ENCODE peak calls at places on chromosomes 4 and X, in five cellular contexts. E, A, G, O and D are unnamed samples.

GRCh38 chr4:156662921-156663320 is 308.7 kb downstream of the PDGFC start:
- DNase-seq in E (no peak), G (no peak), O (no peak), A (no peak), D (no peak)

GRCh38 chr4:52979821-52980590 is 117.9 kb downstream of the RASL11B start:
- DNase-seq in G (no peak), O (no peak), A (no peak), E (no peak), D (no peak)

GRCh38 chr4:96675916-96676315 is 836.0 kb downstream of the PDHA2 start:
- DNase-seq in A (no peak), E (no peak), O (no peak), G (no peak), D (no peak)

GRCh38 chr4:154707877-154708276 is 35.9 kb upstream of the LRAT start:
- DNase-seq in G (no peak), E (no peak), A (no peak), O (peak), D (no peak)

GRCh38 chrX:65196758-65197371 is 220.6 kb upstream of the ZC4H2 start:
- DNase-seq in O (peak), A (no peak), E (no peak), G (no peak), D (no peak)

GRCh38 chr4:79917246-79917645 is 155.8 kb downstream of the ANTXR2 start:
- DNase-seq in E (no peak), O (no peak), A (no peak), G (peak), D (peak)

GRCh38 chr4:2935762-2936743 is 27.2 kb downstream of the NOP14 start:
- DNase-seq in O (no peak), G (no peak), E (no peak), A (peak), D (no peak)

GRCh38 chrX:40474205-40474626 is 106.6 kb upstream of the ATP6AP2 start:
- DNase-seq in A (peak), G (no peak), E (peak), O (no peak), D (no peak)

GRCh38 chrX:132610536-132610935 is 121.7 kb upstream of the MBNL3 start:
- DNase-seq in O (no peak), E (no peak), A (no peak), G (no peak), D (no peak)

GRCh38 chr4:122542411-122543236 is 78.2 kb downstream of the IL21 start:
- DNase-seq in O (no peak), E (no peak), G (no peak), A (no peak), D (no peak)

GRCh38 chrX:140815868-140816267 is 106.3 kb downstream of the LINC00632 start:
- DNase-seq in A (peak), G (no peak), E (no peak), O (no peak), D (no peak)

GRCh38 chr4:71680706-71681105 is 103.2 kb downstream of the GC start:
- DNase-seq in A (no peak), E (no peak), O (no peak), G (no peak), D (no peak)

GRCh38 chrX:41526925-41527324 is 79.8 kb downstream of the NYX start:
- DNase-seq in G (no peak), E (no peak), A (no peak), O (no peak), D (no peak)

GRCh38 chr4:77100234-77100633 is 24.4 kb upstream of the CCNI start:
- DNase-seq in E (no peak), G (no peak), A (no peak), O (no peak), D (no peak)

GRCh38 chr4:82865592-82865991 is 25.4 kb downstream of the SEC31A start:
- DNase-seq in G (no peak), E (no peak), O (no peak), A (no peak), D (no peak)

GRCh38 chr4:138241281-138242075 is 671 bp downstream of the SLC7A11 start:
- DNase-seq in G (no peak), A (no peak), O (no peak), E (no peak), D (no peak)

GRCh38 chr4:152696764-152697250 is 17.0 kb upstream of the TMEM154 start:
- DNase-seq in E (no peak), O (no peak), G (no peak), A (no peak), D (no peak)

GRCh38 chr4:108372678-108373077 is 203.9 kb upstream of the LEF1 start:
- DNase-seq in O (no peak), E (no peak), A (no peak), G (no peak), D (no peak)